ENCODE peak calls at places on chromosomes 6 and 20, in five cellular contexts. J, N, Q, Y and S are unnamed samples.
A peak's percentile ranks its signal among the peaks of the same experiment; 100 is the strongest.

GRCh38 chr6:70563540-70563939 is 3.2 kb upstream of the SDHAF4 start:
- DNase-seq in J (peak; percentile 35), N (no peak), Q (no peak), Y (no peak), S (peak; percentile 42)

GRCh38 chr20:6008254-6008653 is 45.6 kb downstream of the LRRN4 start:
- DNase-seq in J (peak; percentile 88), N (peak; percentile 82), Q (peak; percentile 88), Y (no peak), S (peak; percentile 49)

GRCh38 chr6:44451803-44452690 is 64.5 kb downstream of the CDC5L start:
- DNase-seq in J (peak; percentile 45), N (no peak), Q (no peak), Y (no peak), S (no peak)

GRCh38 chr20:46011631-46012482 is 3.1 kb downstream of the MMP9 start:
- DNase-seq in J (no peak), N (no peak), Q (peak; percentile 29), Y (peak; percentile 45), S (no peak)

GRCh38 chr6:86423571-86423970 is 513.8 kb upstream of the HTR1E start:
- DNase-seq in J (no peak), N (no peak), Q (no peak), Y (no peak), S (no peak)

GRCh38 chr6:149642829-149643580 is 5.5 kb downstream of the KATNA1 start:
- DNase-seq in J (no peak), N (no peak), Q (no peak), Y (no peak), S (no peak)

GRCh38 chr6:26457407-26457795 is 354 bp upstream of the BTN2A1 start:
- DNase-seq in J (no peak), N (no peak), Q (no peak), Y (no peak), S (peak; percentile 44)

GRCh38 chr6:33925210-33925609 is 121.4 kb upstream of the MLN start:
- DNase-seq in J (no peak), N (no peak), Q (no peak), Y (no peak), S (no peak)

GRCh38 chr20:62819494-62820174 is 2.8 kb downstream of the COL9A3 start:
- DNase-seq in J (peak; percentile 36), N (no peak), Q (no peak), Y (no peak), S (no peak)

GRCh38 chr20:34689486-34689885 is 12.6 kb upstream of the PIGU start:
- DNase-seq in J (no peak), N (no peak), Q (peak; percentile 46), Y (no peak), S (no peak)

GRCh38 chr6:136967874-136968752 is 46.0 kb downstream of the SLC35D3 start:
- DNase-seq in J (peak; percentile 70), N (peak; percentile 59), Q (peak; percentile 71), Y (peak; percentile 57), S (peak; percentile 71)

GRCh38 chr6:4364711-4365110 is 229.3 kb upstream of the ECI2 start:
- DNase-seq in J (no peak), N (no peak), Q (no peak), Y (no peak), S (no peak)

GRCh38 chr6:155544677-155545076 is 89.0 kb upstream of the NOX3 start:
- DNase-seq in J (no peak), N (no peak), Q (no peak), Y (no peak), S (no peak)

GRCh38 chr6:65979120-65979519 is 272.1 kb upstream of the EYS start:
- DNase-seq in J (peak; percentile 5), N (no peak), Q (peak; percentile 76), Y (no peak), S (no peak)

GRCh38 chr6:80531676-80532619 is 425.5 kb downstream of the BCKDHB start:
- DNase-seq in J (peak; percentile 31), N (no peak), Q (no peak), Y (no peak), S (no peak)

GRCh38 chr20:36483919-36484808 is 57.2 kb upstream of the MYL9 start:
- DNase-seq in J (peak; percentile 47), N (no peak), Q (peak; percentile 59), Y (no peak), S (no peak)

GRCh38 chr6:132085731-132086130 is 134.6 kb upstream of the CCN2 start:
- DNase-seq in J (no peak), N (no peak), Q (no peak), Y (no peak), S (no peak)

GRCh38 chr6:148854086-148854485 is 107.3 kb downstream of the UST start:
- DNase-seq in J (no peak), N (no peak), Q (no peak), Y (no peak), S (no peak)

GRCh38 chr6:158655569-158656450 is 6.0 kb downstream of the SYTL3 start:
- DNase-seq in J (no peak), N (no peak), Q (no peak), Y (no peak), S (no peak)

GRCh38 chr6:137352859-137353258 is 133.7 kb upstream of the IFNGR1 start:
- DNase-seq in J (no peak), N (no peak), Q (no peak), Y (no peak), S (no peak)

GRCh38 chr6:149915970-149916865 is 6.7 kb downstream of the RAET1G start:
- DNase-seq in J (no peak), N (no peak), Q (no peak), Y (no peak), S (no peak)

GRCh38 chr6:157879034-157879872 is 56.2 kb downstream of the SNX9 start:
- DNase-seq in J (no peak), N (no peak), Q (no peak), Y (no peak), S (no peak)

GRCh38 chr20:60055740-60056139 is 97.5 kb downstream of the CDH26 start:
- DNase-seq in J (no peak), N (peak; percentile 68), Q (peak; percentile 55), Y (peak; percentile 38), S (no peak)